ENCODE peak calls at places on chromosomes 6 and 20, in six cellular contexts. L is kidney, C is Calu3, A is foreskin fibroblast, S is PC-3, D is A673. E is an unnamed sample.

GRCh38 chr20:6636209-6637159 is 131.0 kb upstream of the BMP2 start:
- DNase-seq in L (no peak), C (peak; percentile 34), A (peak; percentile 14), S (peak; percentile 82), D (peak; percentile 48), E (peak; percentile 22)

GRCh38 chr6:160945516-160946177 is 45.9 kb upstream of the MAP3K4 start:
- DNase-seq in L (no peak), C (no peak), A (no peak), S (no peak), D (no peak), E (no peak)

GRCh38 chr6:125377621-125378020 is 75.9 kb upstream of the HDDC2 start:
- DNase-seq in L (no peak), C (no peak), A (peak; percentile 62), S (no peak), D (no peak), E (no peak)

GRCh38 chr6:138856654-138857053 is 60.8 kb downstream of the ECT2L start:
- DNase-seq in L (no peak), C (no peak), A (no peak), S (no peak), D (no peak), E (no peak)

GRCh38 chr6:22332726-22333125 is 35.9 kb upstream of the PRL start:
- DNase-seq in L (no peak), C (no peak), A (no peak), S (peak; percentile 47), D (no peak), E (no peak)

GRCh38 chr6:17847203-17847602 is 140.2 kb downstream of the KIF13A start:
- DNase-seq in L (no peak), C (no peak), A (no peak), S (no peak), D (no peak), E (no peak)

GRCh38 chr6:87747646-87748045 is 45.6 kb upstream of the AKIRIN2 start:
- DNase-seq in L (no peak), C (no peak), A (no peak), S (peak; percentile 17), D (no peak), E (no peak)

GRCh38 chr6:56450882-56451739 is 191.6 kb downstream of the DST start:
- DNase-seq in L (no peak), C (no peak), A (peak; percentile 36), S (no peak), D (peak; percentile 26), E (no peak)

GRCh38 chr6:12504325-12504966 is 212.1 kb upstream of the PHACTR1 start:
- DNase-seq in L (no peak), C (peak; percentile 55), A (no peak), S (peak; percentile 74), D (peak; percentile 40), E (peak; percentile 23)

GRCh38 chr6:166595061-166595780 is 8.7 kb upstream of the RAMACL start:
- DNase-seq in L (no peak), C (no peak), A (peak; percentile 70), S (no peak), D (no peak), E (no peak)

GRCh38 chr20:10655723-10656122 is 18.1 kb downstream of the JAG1 start:
- DNase-seq in L (no peak), C (no peak), A (no peak), S (no peak), D (no peak), E (no peak)

GRCh38 chr6:148611213-148611612 is 135.6 kb upstream of the UST start:
- DNase-seq in L (no peak), C (no peak), A (peak; percentile 82), S (peak; percentile 63), D (peak; percentile 56), E (no peak)

GRCh38 chr6:75656479-75656878 is 54.8 kb downstream of the SENP6 start:
- DNase-seq in L (no peak), C (no peak), A (no peak), S (no peak), D (no peak), E (no peak)

GRCh38 chr6:29620629-29621028 is 12.4 kb downstream of the GABBR1 start:
- DNase-seq in L (no peak), C (no peak), A (no peak), S (no peak), D (no peak), E (no peak)

GRCh38 chr6:46756469-46757205 is 9.9 kb downstream of the ANKRD66 start:
- DNase-seq in L (no peak), C (no peak), A (no peak), S (peak; percentile 12), D (no peak), E (no peak)

GRCh38 chr6:138945354-138945753 is 42.7 kb downstream of the REPS1 start:
- DNase-seq in L (no peak), C (peak; percentile 4), A (no peak), S (peak; percentile 11), D (peak; percentile 18), E (peak; percentile 24)

GRCh38 chr20:52847739-52848359 is 124.3 kb upstream of the TSHZ2 start:
- DNase-seq in L (no peak), C (no peak), A (no peak), S (no peak), D (no peak), E (no peak)

GRCh38 chr6:9646346-9647042 is 768.4 kb downstream of the TFAP2A start:
- DNase-seq in L (no peak), C (no peak), A (peak; percentile 6), S (no peak), D (peak; percentile 50), E (no peak)

DNA sequence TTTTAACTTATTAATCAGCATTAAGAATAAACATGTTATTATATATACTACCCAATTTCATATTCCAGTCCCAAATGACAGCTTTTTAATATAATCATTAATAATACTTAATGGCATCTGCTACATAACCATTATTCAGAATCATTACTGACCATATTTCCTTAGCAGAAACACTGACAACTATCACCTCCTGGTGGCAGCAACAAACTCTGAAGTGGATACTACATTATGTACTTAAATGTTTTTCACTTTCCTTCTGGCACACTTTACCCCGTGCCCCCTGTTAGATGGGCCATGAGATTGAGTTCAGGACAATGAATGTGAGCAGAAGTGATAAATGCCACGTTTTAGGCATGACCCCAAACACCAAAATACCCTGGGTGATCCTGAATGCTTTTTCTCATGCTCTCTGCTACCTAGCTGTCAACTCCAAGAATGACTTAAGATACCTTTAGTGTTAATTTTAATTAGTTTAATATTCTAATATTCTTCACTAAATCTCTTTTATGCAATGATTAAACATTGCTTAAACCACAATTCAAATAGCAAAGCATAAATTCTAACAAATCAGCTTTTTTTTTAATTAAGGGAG is 77.1 kb downstream of the LMBRD1 start:
- DNase-seq in L (no peak), C (peak; percentile 41), A (no peak), S (peak; percentile 50), D (peak; percentile 54), E (no peak)
- TF ChIP-seq CTCF in L (peak; percentile 16), C (peak; percentile 44), A (peak; percentile 45), S (peak; percentile 59), D (peak; percentile 64), E (peak; percentile 42)

DNA sequence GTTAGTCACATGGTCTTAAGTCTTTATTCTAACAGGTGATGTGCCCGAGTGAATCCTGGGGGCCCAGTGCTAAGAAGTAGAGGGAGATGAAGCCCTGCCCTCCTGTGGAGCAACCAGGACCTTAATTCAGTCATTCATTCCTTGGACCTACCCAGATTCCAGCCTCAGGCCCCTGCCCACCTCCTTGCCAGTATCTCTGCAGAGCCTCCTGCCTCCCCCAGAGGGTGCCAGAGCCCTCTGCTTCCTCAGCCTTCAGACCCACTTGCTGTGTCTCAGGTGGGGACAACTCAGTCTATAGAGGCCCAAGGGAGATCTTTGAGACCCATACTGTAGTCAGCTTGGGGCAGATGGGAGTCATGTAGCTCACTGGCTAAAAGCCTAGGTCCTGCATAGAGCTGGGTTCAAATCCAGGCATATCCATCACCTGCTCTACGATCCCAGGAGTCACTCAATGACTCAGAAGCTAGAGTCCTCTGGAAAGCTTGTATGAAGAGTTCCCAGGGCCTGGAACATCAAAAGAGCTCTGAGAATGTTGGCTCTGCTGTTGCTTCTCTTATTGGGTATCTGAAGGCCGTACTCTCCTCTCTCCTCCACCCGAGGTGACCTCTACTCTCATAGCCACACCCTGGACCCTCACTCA is 3.9 kb upstream of the SIGLEC1 start:
- DNase-seq in L (peak; percentile 75), C (peak; percentile 45), A (peak; percentile 18), S (peak; percentile 64), D (peak; percentile 72), E (peak; percentile 65)
- TF ChIP-seq CTCF in L (peak; percentile 52), C (peak; percentile 47), A (peak; percentile 87), S (peak; percentile 92), D (peak; percentile 88), E (peak; percentile 25)

GRCh38 chr6:132247381-132248159 is 153.7 kb downstream of the MOXD1 start:
- DNase-seq in L (no peak), C (no peak), A (peak; percentile 43), S (no peak), D (no peak), E (no peak)
- TF ChIP-seq CTCF in L (no peak), C (no peak), A (no peak), S (peak; percentile 11), D (no peak), E (no peak)

GRCh38 chr6:164216839-164217238 is 802.3 kb downstream of the QKI start:
- DNase-seq in L (no peak), C (no peak), A (no peak), S (no peak), D (no peak), E (no peak)

GRCh38 chr6:164208371-164208770 is 793.9 kb downstream of the QKI start:
- DNase-seq in L (no peak), C (no peak), A (no peak), S (no peak), D (no peak), E (no peak)

GRCh38 chr6:164216368-164216767 is 801.9 kb downstream of the QKI start:
- DNase-seq in L (no peak), C (no peak), A (no peak), S (no peak), D (no peak), E (no peak)

GRCh38 chr6:164210323-164210722 is 795.8 kb downstream of the QKI start:
- DNase-seq in L (no peak), C (no peak), A (no peak), S (no peak), D (no peak), E (no peak)

DNA sequence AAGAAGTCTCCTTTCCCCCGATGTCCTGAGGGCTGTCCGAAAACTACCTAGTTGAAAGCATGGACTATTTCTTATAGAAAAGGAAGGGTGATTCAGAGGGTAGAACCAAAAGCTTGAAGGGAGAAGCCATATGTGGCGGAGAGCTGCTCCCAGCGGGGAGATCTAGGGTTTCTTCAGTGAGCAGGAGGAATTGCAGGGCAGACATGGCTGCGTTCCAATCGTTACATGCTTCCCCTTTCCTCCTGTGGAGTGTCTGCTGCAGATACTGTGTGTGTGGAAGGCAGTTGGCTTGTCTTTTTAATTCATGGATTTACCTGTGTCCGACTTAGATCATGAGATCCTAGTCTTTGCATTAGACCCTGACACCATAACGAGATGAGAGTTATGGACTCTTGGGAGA is 799.5 kb downstream of the QKI start:
- DNase-seq in L (no peak), C (no peak), A (no peak), S (no peak), D (no peak), E (no peak)
- TF ChIP-seq CTCF in L (no peak), C (no peak), A (no peak), S (no peak), D (no peak), E (no peak)

GRCh38 chr6:73580247-73581149 is 59.7 kb upstream of the EEF1A1 start:
- DNase-seq in L (peak; percentile 95), C (peak; percentile 94), A (peak; percentile 98), S (peak; percentile 95), D (peak; percentile 93), E (peak; percentile 80)
- TF ChIP-seq CTCF in L (peak; percentile 28), C (peak; percentile 16), A (peak; percentile 45), S (peak; percentile 52), D (peak; percentile 50), E (peak; percentile 14)

E was measured in endothelial cell.